ENCODE peak calls at places on chromosomes 12 and 14, in six cellular contexts. F, I, A, D, V and M are unnamed samples.
A peak's percentile ranks its signal among the peaks of the same experiment; 100 is the strongest.

GRCh38 chr14:30990766-30991165 is 34.7 kb upstream of the AP4S1 start:
- DNase-seq in F (no peak), I (no peak), A (no peak), D (peak; percentile 45), V (no peak), M (peak; percentile 56)

GRCh38 chr14:98906123-98906995 is 365.6 kb downstream of the BCL11B start:
- DNase-seq in F (no peak), I (peak; percentile 91), A (peak; percentile 75), D (no peak), V (peak; percentile 19), M (peak; percentile 12)

GRCh38 chr14:95507174-95507573 is 9.3 kb downstream of the SYNE3 start:
- DNase-seq in F (no peak), I (peak; percentile 96), A (peak; percentile 92), D (peak; percentile 96), V (peak; percentile 90), M (peak; percentile 97)

GRCh38 chr14:22221508-22221907 is 367.5 kb downstream of the DAD1 start:
- DNase-seq in F (no peak), I (no peak), A (no peak), D (peak; percentile 18), V (no peak), M (peak; percentile 29)

GRCh38 chr12:15689751-15690191 is 99.4 kb downstream of the EPS8 start:
- DNase-seq in F (no peak), I (no peak), A (no peak), D (no peak), V (no peak), M (no peak)

GRCh38 chr12:132185698-132186097 is 41.4 kb downstream of the NOC4L start:
- DNase-seq in F (no peak), I (no peak), A (no peak), D (no peak), V (no peak), M (no peak)

GRCh38 chr12:58176296-58176869 is 235.0 kb downstream of the ATP23 start:
- DNase-seq in F (no peak), I (no peak), A (no peak), D (peak; percentile 50), V (no peak), M (peak; percentile 40)

GRCh38 chr12:52724384-52724783 is 21.1 kb upstream of the KRT77 start:
- DNase-seq in F (no peak), I (no peak), A (no peak), D (no peak), V (no peak), M (no peak)

GRCh38 chr12:19654630-19655384 is 215.5 kb downstream of the AEBP2 start:
- DNase-seq in F (no peak), I (no peak), A (no peak), D (peak; percentile 31), V (no peak), M (peak; percentile 15)

GRCh38 chr12:120687570-120688289 is 781 bp downstream of the MLEC start:
- DNase-seq in F (no peak), I (no peak), A (no peak), D (no peak), V (no peak), M (peak; percentile 29)

GRCh38 chr12:19120795-19121194 is 8.7 kb upstream of the PLEKHA5 start:
- DNase-seq in F (no peak), I (no peak), A (no peak), D (no peak), V (no peak), M (peak; percentile 38)

GRCh38 chr12:22321620-22322019 is 12.9 kb downstream of the ST8SIA1 start:
- DNase-seq in F (no peak), I (no peak), A (no peak), D (peak; percentile 29), V (no peak), M (no peak)

GRCh38 chr12:50087995-50088394 is 2.9 kb downstream of the SMARCD1 start:
- DNase-seq in F (no peak), I (no peak), A (no peak), D (peak; percentile 82), V (no peak), M (peak; percentile 82)

GRCh38 chr12:108090107-108090899 is 38.8 kb upstream of the WSCD2 start:
- DNase-seq in F (no peak), I (no peak), A (no peak), D (no peak), V (no peak), M (no peak)

GRCh38 chr14:93343266-93343665 is 3.7 kb upstream of the COX8C start:
- DNase-seq in F (no peak), I (no peak), A (no peak), D (no peak), V (no peak), M (no peak)

GRCh38 chr12:60225216-60226000 is 629.6 kb downstream of the SLC16A7 start:
- DNase-seq in F (no peak), I (no peak), A (no peak), D (no peak), V (no peak), M (no peak)

GRCh38 chr14:92362781-92363235 is 39.8 kb downstream of the SLC24A4 start:
- DNase-seq in F (no peak), I (peak; percentile 86), A (no peak), D (peak; percentile 4), V (no peak), M (peak; percentile 59)

GRCh38 chr12:10214131-10214876 is 1.6 kb downstream of the GABARAPL1 start:
- DNase-seq in F (no peak), I (no peak), A (no peak), D (peak; percentile 67), V (no peak), M (peak; percentile 54)

GRCh38 chr14:104681689-104682074 is 7.7 kb upstream of the INF2 start:
- DNase-seq in F (no peak), I (peak; percentile 96), A (peak; percentile 71), D (peak; percentile 87), V (no peak), M (peak; percentile 83)

GRCh38 chr14:99512571-99513182 is 31.5 kb downstream of the CCNK start:
- DNase-seq in F (no peak), I (peak; percentile 82), A (no peak), D (no peak), V (no peak), M (no peak)

GRCh38 chr14:61229475-61229888 is 51.7 kb downstream of the TMEM30B start:
- DNase-seq in F (no peak), I (no peak), A (no peak), D (no peak), V (peak; percentile 26), M (no peak)

GRCh38 chr14:78173266-78174001 is 3.3 kb downstream of the NRXN3 start:
- DNase-seq in F (no peak), I (peak; percentile 21), A (no peak), D (no peak), V (no peak), M (no peak)

GRCh38 chr14:78172428-78172827 is 2.3 kb downstream of the NRXN3 start:
- DNase-seq in F (no peak), I (peak; percentile 50), A (no peak), D (no peak), V (no peak), M (no peak)

GRCh38 chr14:78175412-78175811 is 5.2 kb downstream of the NRXN3 start:
- DNase-seq in F (no peak), I (peak; percentile 23), A (no peak), D (no peak), V (no peak), M (no peak)

GRCh38 chr14:78164226-78164853 is 5.8 kb upstream of the NRXN3 start:
- DNase-seq in F (no peak), I (no peak), A (no peak), D (no peak), V (no peak), M (peak; percentile 7)

DNA sequence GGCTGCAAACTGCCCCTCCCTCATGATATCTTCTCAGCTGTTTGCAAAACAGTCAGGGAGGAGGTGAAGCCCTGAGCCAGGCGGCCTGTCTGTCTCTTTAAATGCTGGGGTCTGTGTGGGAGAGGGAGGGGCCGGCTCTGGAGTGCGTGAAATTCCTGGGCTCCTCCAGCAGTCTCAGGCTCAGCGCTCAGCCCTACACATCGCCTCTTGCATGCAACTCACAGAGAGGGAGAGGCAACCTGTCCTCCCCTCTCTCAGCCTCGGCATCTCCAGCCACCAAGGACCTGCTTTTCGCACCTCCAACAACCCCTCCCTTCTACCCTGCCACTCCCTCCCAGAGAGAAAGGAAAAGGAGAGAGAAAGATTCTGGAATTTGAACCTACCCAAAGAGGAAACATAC is at the start of gene NRXN3:
- DNase-seq in F (no peak), I (peak; percentile 80), A (no peak), D (no peak), V (no peak), M (no peak)
- H3K4me3 ChIP-seq in F (no peak within 1 kb of the TSS), I (no peak within 1 kb of the TSS), A (peak within 1 kb of the TSS; percentile 19), D (no peak within 1 kb of the TSS), V (peak within 1 kb of the TSS; percentile 5), M (no peak within 1 kb of the TSS)

GRCh38 chr12:8987589-8988205 is 1.6 kb upstream of the KLRG1 start:
- DNase-seq in F (no peak), I (no peak), A (no peak), D (no peak), V (no peak), M (no peak)

GRCh38 chr12:8989425-8989824 is at the start of gene KLRG1:
- DNase-seq in F (no peak), I (no peak), A (no peak), D (no peak), V (no peak), M (no peak)

GRCh38 chr12:8987163-8987562 is 2.2 kb upstream of the KLRG1 start:
- DNase-seq in F (no peak), I (no peak), A (no peak), D (no peak), V (no peak), M (no peak)

GRCh38 chr12:8980137-8980536 is 9.2 kb upstream of the KLRG1 start:
- DNase-seq in F (no peak), I (no peak), A (no peak), D (no peak), V (no peak), M (no peak)

GRCh38 chr12:8985213-8985612 is 4.1 kb upstream of the KLRG1 start:
- DNase-seq in F (no peak), I (no peak), A (no peak), D (no peak), V (no peak), M (no peak)
- H3K4me3 ChIP-seq in F (no peak overlapping the region), I (no peak overlapping the region), A (no peak overlapping the region), D (no peak overlapping the region), V (no peak overlapping the region), M (no peak overlapping the region)

GRCh38 chr14:102544745-102545460 is 35.3 kb upstream of the ANKRD9 start:
- DNase-seq in F (no peak), I (no peak), A (no peak), D (no peak), V (no peak), M (no peak)

GRCh38 chr14:102544034-102544744 is 34.6 kb upstream of the ANKRD9 start:
- DNase-seq in F (no peak), I (no peak), A (no peak), D (no peak), V (no peak), M (no peak)

GRCh38 chr14:102547067-102547466 is 37.5 kb upstream of the ANKRD9 start:
- DNase-seq in F (no peak), I (no peak), A (no peak), D (no peak), V (no peak), M (no peak)

GRCh38 chr14:102541771-102542170 is 32.2 kb upstream of the ANKRD9 start:
- DNase-seq in F (no peak), I (no peak), A (no peak), D (no peak), V (no peak), M (no peak)

GRCh38 chr14:102545461-102546265 is 36.1 kb upstream of the ANKRD9 start:
- DNase-seq in F (no peak), I (no peak), A (no peak), D (peak; percentile 58), V (no peak), M (peak; percentile 54)
- H3K4me3 ChIP-seq in F (no peak overlapping the region), I (no peak overlapping the region), A (peak overlapping the region; percentile 26), D (no peak overlapping the region), V (no peak overlapping the region), M (no peak overlapping the region)

GRCh38 chr14:94397899-94398479 is 9.6 kb upstream of the SERPINA1 start:
- DNase-seq in F (no peak), I (no peak), A (no peak), D (no peak), V (no peak), M (no peak)
- H3K4me3 ChIP-seq in F (no peak overlapping the region), I (no peak overlapping the region), A (no peak overlapping the region), D (no peak overlapping the region), V (no peak overlapping the region), M (no peak overlapping the region)